ENCODE peak calls at places on chromosomes 1 and 21, in eight cellular contexts. M, B, A, E, D, O, F and W are unnamed samples.

GRCh38 chr1:43592051-43592665 is 57.8 kb upstream of the KDM4A start:
- DNase-seq in M (no peak), O (no peak), A (no peak), F (no peak), B (no peak), D (no peak), E (no peak), W (no peak)

GRCh38 chr21:36854391-36854790 is 112.1 kb downstream of the HLCS start:
- DNase-seq in A (no peak), F (no peak), D (peak; percentile 53), O (peak; percentile 34), M (no peak), B (no peak), E (no peak), W (peak; percentile 70)

GRCh38 chr1:23426828-23427227 is 2.3 kb upstream of the TCEA3 start:
- DNase-seq in O (no peak), E (no peak), B (no peak), A (no peak), D (no peak), M (no peak), F (no peak), W (no peak)

GRCh38 chr21:31213787-31214186 is 130.3 kb downstream of the TIAM1 start:
- DNase-seq in F (no peak), E (no peak), D (peak; percentile 39), M (no peak), B (no peak), O (no peak), A (no peak), W (no peak)

GRCh38 chr1:200415693-200416593 is 6.1 kb upstream of the ZNF281 start:
- DNase-seq in D (peak; percentile 99), E (peak; percentile 96), F (peak; percentile 85), B (no peak), O (peak; percentile 50), A (no peak), M (no peak), W (no peak)

GRCh38 chr1:33086384-33086850 is 5.5 kb downstream of the AZIN2 start:
- DNase-seq in F (peak; percentile 35), O (peak; percentile 88), E (peak; percentile 49), D (peak; percentile 80), B (peak; percentile 87), A (no peak), M (peak; percentile 79), W (peak; percentile 74)

GRCh38 chr1:228000836-228001563 is 5.8 kb upstream of the WNT3A start:
- DNase-seq in A (no peak), D (no peak), B (no peak), F (no peak), O (no peak), M (no peak), E (no peak), W (peak; percentile 2)

GRCh38 chr1:184686540-184686939 is 68.1 kb downstream of the EDEM3 start:
- DNase-seq in A (no peak), F (peak; percentile 7), B (no peak), E (peak; percentile 44), O (peak; percentile 82), D (no peak), M (no peak), W (no peak)

GRCh38 chr1:101330427-101331130 is 93.8 kb downstream of the S1PR1 start:
- DNase-seq in A (no peak), F (peak; percentile 18), E (no peak), B (no peak), O (no peak), D (no peak), M (no peak), W (no peak)

GRCh38 chr1:202553560-202554038 is 156.7 kb downstream of the SYT2 start:
- DNase-seq in A (no peak), F (no peak), D (no peak), M (no peak), O (peak; percentile 79), E (no peak), B (no peak), W (no peak)

GRCh38 chr1:235758931-235759330 is 107.8 kb downstream of the LYST start:
- DNase-seq in D (peak; percentile 100), F (no peak), E (no peak), M (no peak), O (no peak), B (no peak), A (no peak), W (no peak)

GRCh38 chr1:242243472-242243871 is 244.6 kb upstream of the MAP1LC3C start:
- DNase-seq in O (no peak), D (peak; percentile 36), M (no peak), B (no peak), F (no peak), A (no peak), E (no peak), W (no peak)

GRCh38 chr1:247574664-247575063 is 13.5 kb upstream of the OR2G2 start:
- DNase-seq in D (peak; percentile 41), E (no peak), O (no peak), B (no peak), M (no peak), A (no peak), F (no peak), W (no peak)

GRCh38 chr1:197327776-197328364 is 59.8 kb downstream of the CRB1 start:
- DNase-seq in A (no peak), B (no peak), D (peak; percentile 33), F (no peak), M (no peak), O (no peak), E (no peak), W (no peak)

GRCh38 chr1:152112101-152112884 is 3.0 kb downstream of the TCHH start:
- DNase-seq in E (peak; percentile 16), O (peak; percentile 43), B (peak; percentile 57), M (no peak), F (no peak), A (no peak), D (no peak), W (peak; percentile 15)

GRCh38 chr1:53738205-53739108 is 507 bp downstream of the GLIS1 start:
- DNase-seq in D (no peak), A (no peak), O (peak; percentile 33), B (no peak), E (no peak), F (no peak), M (no peak), W (peak; percentile 24)

GRCh38 chr1:37605806-37606474 is 10.2 kb upstream of the GNL2 start:
- DNase-seq in M (no peak), O (no peak), F (no peak), E (no peak), A (no peak), D (no peak), B (no peak), W (no peak)

GRCh38 chr1:15412488-15412800 is 2.8 kb downstream of the EFHD2 start:
- DNase-seq in D (no peak), A (no peak), M (no peak), B (no peak), E (no peak), F (no peak), O (no peak), W (no peak)

GRCh38 chr1:15412843-15413242 is 3.2 kb downstream of the EFHD2 start:
- DNase-seq in E (no peak), M (no peak), B (no peak), D (no peak), O (peak; percentile 65), F (no peak), A (no peak), W (no peak)

GRCh38 chr1:15411593-15412487 is 2.2 kb downstream of the EFHD2 start:
- DNase-seq in D (peak; percentile 65), E (no peak), F (no peak), A (peak; percentile 33), B (peak; percentile 63), O (peak; percentile 56), M (peak; percentile 83), W (no peak)

GRCh38 chr1:15414450-15414823 is 4.7 kb downstream of the EFHD2 start:
- DNase-seq in O (no peak), A (no peak), M (no peak), F (no peak), D (no peak), B (no peak), E (no peak), W (no peak)

GRCh38 chr1:15413563-15414449 is 4.1 kb downstream of the EFHD2 start:
- DNase-seq in E (no peak), D (no peak), A (no peak), M (no peak), F (no peak), O (no peak), B (no peak), W (no peak)
- TF ChIP-seq CTCF in E (no peak), D (no peak), A (no peak), M (no peak), F (no peak), O (no peak), B (no peak), W (no peak)

GRCh38 chr1:234608026-234608719 is 1.8 kb downstream of the IRF2BP2 start:
- DNase-seq in E (peak; percentile 87), F (peak; percentile 79), M (peak; percentile 85), B (peak; percentile 84), D (peak; percentile 99), A (peak; percentile 65), O (peak; percentile 82), W (peak; percentile 43)
- TF ChIP-seq CTCF in E (no peak), F (no peak), M (peak; percentile 10), B (no peak), D (peak; percentile 8), A (no peak), O (no peak), W (no peak)

GRCh38 chr1:94801919-94802546 is 18.1 kb upstream of the SLC44A3 start:
- DNase-seq in D (peak; percentile 86), B (no peak), A (no peak), F (no peak), O (peak; percentile 41), E (peak; percentile 83), M (peak; percentile 54), W (no peak)
- TF ChIP-seq CTCF in D (peak; percentile 67), B (peak; percentile 29), A (peak; percentile 28), F (peak; percentile 45), O (no peak), E (peak; percentile 25), M (peak; percentile 59), W (no peak)

DNA sequence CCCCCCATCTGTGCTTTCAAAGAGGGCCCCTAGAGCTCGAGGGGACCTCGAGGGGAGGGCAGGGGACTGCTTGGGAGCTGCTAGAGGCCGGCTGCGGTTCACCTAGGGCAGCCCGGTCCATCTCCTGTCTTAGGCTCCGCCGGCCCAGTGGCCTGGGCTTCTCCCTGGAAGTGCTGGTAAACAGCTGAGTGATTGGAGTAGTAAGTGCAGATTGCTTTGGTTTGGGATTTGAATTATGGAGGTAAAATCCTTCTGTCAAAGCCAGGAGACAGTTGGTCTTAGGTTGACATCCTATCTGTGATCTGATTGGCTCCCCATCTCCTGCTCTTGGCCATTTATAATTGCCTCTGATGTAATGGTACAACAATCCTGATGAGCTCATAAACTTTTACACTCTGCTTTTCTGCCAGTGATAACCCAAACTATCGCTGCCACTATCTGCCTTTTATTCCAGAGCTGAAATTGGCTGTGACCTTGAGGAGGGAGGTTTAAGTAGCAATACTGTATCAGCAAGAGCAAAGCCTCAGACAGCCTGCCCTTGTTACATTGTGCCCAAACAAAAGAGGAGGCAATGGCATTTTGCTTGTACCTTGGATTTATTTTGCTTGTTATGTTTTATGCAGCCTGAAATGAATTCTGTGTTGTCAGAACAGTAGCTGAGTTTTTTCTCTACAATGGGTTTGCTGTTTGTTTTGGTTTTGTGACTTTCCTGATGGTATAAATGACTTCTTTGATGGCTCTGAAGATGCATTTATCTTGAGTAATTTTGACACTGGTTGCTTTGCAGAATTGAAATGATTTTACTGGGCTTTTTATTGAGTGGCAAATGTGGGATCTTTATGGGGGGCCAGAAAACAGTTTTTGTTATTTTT is 2.4 kb downstream of the ARID1A start:
- DNase-seq in A (no peak), M (peak; percentile 58), O (peak; percentile 85), F (peak; percentile 96), B (peak; percentile 47), E (peak; percentile 93), D (peak; percentile 91), W (peak; percentile 11)
- TF ChIP-seq CTCF in A (no peak), M (no peak), O (no peak), F (no peak), B (no peak), E (no peak), D (no peak), W (no peak)